ENCODE peak calls at places on chromosomes 2 and 18, in seven cellular contexts. T is HFFc6; E is upper lobe of left lung; Z is GM10248; W is GM23248; B is C1 segment of cervical spinal cord; D is activated CD8-positive, alpha-beta memory T cell treated with anti-CD3 and anti-CD28 coated beads for 1 hour. X is an unnamed sample.

GRCh38 chr2:63663013-63663864 is 74.5 kb downstream of the MDH1 start:
- DNase-seq in D (no peak), W (peak), T (no peak), B (no peak), Z (no peak), E (no peak), X (no peak)

GRCh38 chr18:69569133-69569532 is 168.4 kb downstream of the DOK6 start:
- DNase-seq in E (no peak), D (no peak), B (no peak), W (no peak), T (no peak), Z (no peak), X (no peak)

GRCh38 chr18:62585274-62586147 is 62.7 kb downstream of the ZCCHC2 start:
- DNase-seq in B (no peak), T (no peak), D (no peak), Z (no peak), W (no peak), E (no peak), X (no peak)

GRCh38 chr2:157459486-157459885 is 15.6 kb upstream of the CYTIP start:
- DNase-seq in W (no peak), Z (no peak), B (no peak), T (no peak), E (no peak), D (no peak), X (no peak)

GRCh38 chr2:200455958-200456421 is 53.9 kb downstream of the KCTD18 start:
- DNase-seq in Z (no peak), D (no peak), W (peak), T (no peak), E (no peak), B (no peak), X (peak)

GRCh38 chr2:239775623-239776440 is 249.3 kb downstream of the NDUFA10 start:
- DNase-seq in D (no peak), Z (no peak), W (peak), T (no peak), E (no peak), B (no peak), X (no peak)

GRCh38 chr2:1707771-1708351 is 36.5 kb downstream of the PXDN start:
- DNase-seq in E (peak), W (peak), T (peak), Z (no peak), B (peak), D (no peak), X (no peak)

GRCh38 chr18:8898990-8899389 is 193.6 kb downstream of the MTCL1 start:
- DNase-seq in D (no peak), Z (no peak), W (no peak), T (no peak), E (no peak), B (no peak), X (no peak)

GRCh38 chr18:44709297-44710117 is 28.8 kb downstream of the SETBP1 start:
- DNase-seq in D (no peak), B (no peak), T (no peak), E (no peak), Z (peak), W (no peak), X (no peak)

GRCh38 chr2:232816656-232817055 is 40.3 kb upstream of the KCNJ13 start:
- DNase-seq in B (no peak), Z (no peak), W (no peak), D (no peak), T (no peak), E (peak), X (no peak)

GRCh38 chr2:62307469-62308389 is 111.8 kb downstream of the B3GNT2 start:
- DNase-seq in Z (no peak), W (no peak), T (no peak), E (peak), B (no peak), D (no peak), X (no peak)

GRCh38 chr2:174985624-174986023 is 19.6 kb downstream of the CHN1 start:
- DNase-seq in E (no peak), W (peak), Z (no peak), D (no peak), B (no peak), T (peak), X (no peak)

GRCh38 chr2:37855283-37856041 is 69.6 kb upstream of the RMDN2 start:
- DNase-seq in W (peak), Z (no peak), T (no peak), B (no peak), D (no peak), E (peak), X (no peak)

GRCh38 chr18:48922801-48923730 is 27.7 kb downstream of the SMAD7 start:
- DNase-seq in T (peak), D (no peak), E (peak), W (peak), B (peak), Z (no peak), X (no peak)

GRCh38 chr2:120378605-120379004 is 32.7 kb downstream of the INHBB start:
- DNase-seq in Z (no peak), D (no peak), W (no peak), B (no peak), T (no peak), E (no peak), X (no peak)

GRCh38 chr2:151777487-151777886 is 43.2 kb upstream of the NEB start:
- DNase-seq in E (no peak), B (no peak), Z (no peak), W (no peak), T (no peak), D (no peak), X (no peak)

X was measured in retinal pigment epithelial cell.